ENCODE peak calls at places on chromosomes 2 and 18, in nine cellular contexts. I is CD4-positive, alpha-beta T cell; P is neural crest cell; M is AG04449; R is NCI-H510A treated with DMSO at 0.1 percent for 48 hours; Q is hippocampal formation; A is stimulated activated CD4-positive, alpha-beta T cell treated with anti-CD3 and anti-CD28 coated beads, Interleukin-1b, Interleukin-23, amount 100 ng/mL, for 24 hours; T is activated T-cell treated with anti-CD3 and anti-CD28 coated beads, Interleukin-2, amount 50 U/mL, for 72 hours; S is mammary epithelial cell. H is an unnamed sample.
A peak's percentile ranks its signal among the peaks of the same experiment; 100 is the strongest.

GRCh38 chr2:128368437-128369125 is 49.9 kb upstream of the HS6ST1 start:
- DNase-seq in Q (no peak), T (no peak), S (peak; percentile 25), M (no peak), I (peak; percentile 10), P (no peak), R (no peak), A (no peak), H (no peak)

GRCh38 chr18:75070235-75070624 is 138.7 kb downstream of the PTGR3 start:
- DNase-seq in M (no peak), R (no peak), T (no peak), P (no peak), S (no peak), I (no peak), Q (no peak), A (no peak), H (no peak)

GRCh38 chr2:156883828-156884615 is 373.5 kb upstream of the GALNT5 start:
- DNase-seq in I (no peak), Q (no peak), T (no peak), M (no peak), A (no peak), S (peak; percentile 87), P (no peak), R (no peak), H (no peak)

GRCh38 chr2:73870084-73870483 is 22.7 kb upstream of the ACTG2 start:
- DNase-seq in M (peak; percentile 45), Q (no peak), I (no peak), S (peak; percentile 39), P (no peak), T (no peak), R (no peak), A (no peak), H (no peak)

GRCh38 chr2:74930811-74931486 is 27.5 kb upstream of the POLE4 start:
- DNase-seq in T (no peak), S (no peak), Q (no peak), P (no peak), M (no peak), I (no peak), R (no peak), A (no peak), H (no peak)

GRCh38 chr2:48176876-48177275 is 270.6 kb upstream of the FBXO11 start:
- DNase-seq in A (no peak), Q (no peak), M (no peak), T (no peak), P (no peak), I (no peak), S (no peak), R (no peak), H (no peak)

GRCh38 chr2:28251337-28251736 is 141.3 kb upstream of the FOSL2 start:
- DNase-seq in S (no peak), A (no peak), Q (no peak), T (no peak), R (no peak), M (no peak), I (no peak), P (no peak), H (no peak)

GRCh38 chr18:79870369-79871025 is 72.8 kb downstream of the KCNG2 start:
- DNase-seq in P (no peak), A (no peak), T (no peak), I (peak; percentile 11), Q (no peak), R (no peak), M (no peak), S (no peak), H (no peak)

GRCh38 chr2:10707831-10708230 is 13.6 kb upstream of the ATP6V1C2 start:
- DNase-seq in P (no peak), I (no peak), S (no peak), Q (no peak), R (no peak), T (no peak), M (no peak), A (no peak), H (no peak)

GRCh38 chr2:241673797-241674725 is 12.6 kb downstream of the DTYMK start:
- DNase-seq in I (no peak), A (no peak), R (no peak), T (no peak), Q (peak; percentile 9), P (no peak), S (no peak), M (no peak), H (no peak)

GRCh38 chr2:130187268-130187667 is 5.2 kb downstream of the MZT2B start:
- DNase-seq in S (no peak), A (no peak), Q (no peak), R (no peak), M (no peak), T (no peak), I (no peak), P (no peak), H (no peak)

GRCh38 chr18:50666536-50666935 is 106.6 kb downstream of the MAPK4 start:
- DNase-seq in M (no peak), I (no peak), R (no peak), P (no peak), S (no peak), T (no peak), A (no peak), Q (no peak), H (no peak)

GRCh38 chr2:60439219-60439974 is 114.1 kb downstream of the BCL11A start:
- DNase-seq in A (no peak), P (no peak), I (no peak), S (no peak), M (no peak), R (no peak), Q (peak; percentile 29), T (no peak), H (no peak)

GRCh38 chr2:65329551-65329950 is 101.9 kb downstream of the ACTR2 start:
- DNase-seq in P (no peak), T (no peak), M (no peak), A (no peak), Q (no peak), S (no peak), I (no peak), R (peak; percentile 70), H (no peak)

GRCh38 chr2:177680866-177681358 is 288.3 kb downstream of the AGPS start:
- DNase-seq in M (no peak), I (no peak), T (no peak), P (no peak), Q (no peak), S (no peak), A (no peak), R (no peak), H (no peak)

GRCh38 chr2:212892193-212892592 is 259.2 kb downstream of the IKZF2 start:
- DNase-seq in Q (no peak), S (peak; percentile 59), A (no peak), P (no peak), T (no peak), R (no peak), I (no peak), M (no peak), H (no peak)

GRCh38 chr2:144267209-144267608 is 252.7 kb downstream of the ZEB2 start:
- DNase-seq in R (no peak), A (no peak), S (no peak), T (no peak), P (no peak), Q (no peak), I (no peak), M (no peak), H (no peak)

GRCh38 chr18:13461936-13462335 is 243.4 kb downstream of the LDLRAD4 start:
- DNase-seq in I (no peak), A (no peak), Q (no peak), P (no peak), R (peak; percentile 26), S (no peak), T (no peak), M (no peak), H (no peak)

GRCh38 chr2:61288070-61288841 is 126.3 kb downstream of the C2orf74 start:
- DNase-seq in R (no peak), P (no peak), A (no peak), T (no peak), M (no peak), I (no peak), Q (no peak), S (no peak), H (no peak)

GRCh38 chr2:23843051-23843976 is 83.6 kb downstream of the ATAD2B start:
- DNase-seq in P (no peak), I (no peak), Q (no peak), A (no peak), R (no peak), M (no peak), T (no peak), S (no peak), H (no peak)

GRCh38 chr2:237704476-237705224 is 77.3 kb downstream of the LRRFIP1 start:
- DNase-seq in I (no peak), P (no peak), T (no peak), A (no peak), R (no peak), Q (no peak), S (peak; percentile 57), M (no peak), H (no peak)

GRCh38 chr18:36296591-36297418 is 708 bp upstream of the FHOD3 start:
- DNase-seq in R (peak; percentile 94), M (no peak), I (no peak), P (peak; percentile 83), A (no peak), T (peak; percentile 5), S (peak; percentile 57), Q (peak; percentile 63), H (no peak)

GRCh38 chr18:25233582-25234362 is 118.2 kb downstream of the ZNF521 start:
- DNase-seq in I (no peak), R (no peak), M (peak; percentile 44), P (no peak), Q (no peak), S (no peak), T (no peak), A (no peak), H (no peak)

GRCh38 chr2:3193423-3194330 is 183.9 kb downstream of the EIPR1 start:
- DNase-seq in I (no peak), M (no peak), R (no peak), Q (no peak), T (no peak), P (no peak), S (no peak), A (no peak), H (no peak)

GRCh38 chr2:34729845-34730244 is 1130.7 kb upstream of the FAM98A start:
- DNase-seq in T (no peak), M (no peak), A (no peak), R (no peak), S (no peak), I (no peak), P (no peak), Q (no peak), H (no peak)

GRCh38 chr2:77778917-77779316 is 256.7 kb upstream of the LRRTM4 start:
- DNase-seq in M (no peak), Q (no peak), P (no peak), R (no peak), I (no peak), T (no peak), A (no peak), S (no peak), H (no peak)

GRCh38 chr2:38095996-38096861 is 20.3 kb upstream of the CYP1B1 start:
- DNase-seq in R (peak; percentile 86), S (peak; percentile 89), P (no peak), M (no peak), A (no peak), T (peak; percentile 8), I (no peak), Q (no peak), H (no peak)

GRCh38 chr2:136238552-136239346 is 120.8 kb upstream of the CXCR4 start:
- DNase-seq in M (no peak), P (no peak), S (peak; percentile 54), Q (no peak), T (peak; percentile 61), I (peak; percentile 44), A (no peak), R (no peak), H (peak; percentile 47)

GRCh38 chr18:59459352-59460059 is 100.4 kb upstream of the LMAN1 start:
- DNase-seq in P (no peak), T (no peak), M (no peak), S (peak; percentile 19), R (peak; percentile 57), I (no peak), A (no peak), Q (no peak), H (no peak)

GRCh38 chr2:181165199-181165868 is 184.9 kb downstream of the UBE2E3 start:
- DNase-seq in I (no peak), Q (no peak), M (no peak), S (no peak), T (peak; percentile 33), R (no peak), A (no peak), P (no peak), H (no peak)

GRCh38 chr2:200469708-200470600 is 39.9 kb downstream of the KCTD18 start:
- DNase-seq in I (no peak), S (no peak), Q (peak; percentile 64), R (no peak), T (no peak), M (no peak), A (no peak), P (no peak), H (no peak)

H was measured in T-helper 22 cell.